ENCODE peak calls at places on chromosome 20, in five cellular contexts. One of them, this sample, is unnamed.

GRCh38 chr20:25046181-25046641 is 11.7 kb downstream of the ACSS1 start:
- DNase-seq in astrocyte: no peak
- DNase-seq in neuronal stem cell: no peak
- DNase-seq in PC-3: no peak
- DNase-seq in mesendoderm: no peak
- DNase-seq in this sample: peak

GRCh38 chr20:52434453-52434852 is 242.9 kb upstream of the ZFP64 start:
- DNase-seq in astrocyte: no peak
- DNase-seq in neuronal stem cell: no peak
- DNase-seq in PC-3: no peak
- DNase-seq in mesendoderm: no peak
- DNase-seq in this sample: no peak

GRCh38 chr20:40637176-40637575 is 51.9 kb downstream of the MAFB start:
- DNase-seq in astrocyte: no peak
- DNase-seq in neuronal stem cell: no peak
- DNase-seq in PC-3: no peak
- DNase-seq in mesendoderm: no peak
- DNase-seq in this sample: no peak

GRCh38 chr20:23404196-23404595 is 17.1 kb downstream of the NAPB start:
- DNase-seq in astrocyte: no peak
- DNase-seq in neuronal stem cell: no peak
- DNase-seq in PC-3: peak
- DNase-seq in mesendoderm: no peak
- DNase-seq in this sample: no peak

GRCh38 chr20:6806291-6806690 is 38.8 kb downstream of the BMP2 start:
- DNase-seq in astrocyte: no peak
- DNase-seq in neuronal stem cell: no peak
- DNase-seq in PC-3: no peak
- DNase-seq in mesendoderm: no peak
- DNase-seq in this sample: no peak

GRCh38 chr20:63492982-63493381 is 5.9 kb downstream of the EEF1A2 start:
- DNase-seq in astrocyte: no peak
- DNase-seq in neuronal stem cell: no peak
- DNase-seq in PC-3: no peak
- DNase-seq in mesendoderm: no peak
- DNase-seq in this sample: no peak

GRCh38 chr20:56932575-56933330 is 303.6 kb downstream of the TFAP2C start:
- DNase-seq in astrocyte: no peak
- DNase-seq in neuronal stem cell: no peak
- DNase-seq in PC-3: peak
- DNase-seq in mesendoderm: no peak
- DNase-seq in this sample: no peak

GRCh38 chr20:13243826-13244376 is 22.8 kb downstream of the ISM1 start:
- DNase-seq in astrocyte: no peak
- DNase-seq in neuronal stem cell: no peak
- DNase-seq in PC-3: peak
- DNase-seq in mesendoderm: no peak
- DNase-seq in this sample: no peak

GRCh38 chr20:29443819-29444218 is 1813.6 kb upstream of the DEFB115 start:
- DNase-seq in astrocyte: no peak
- DNase-seq in neuronal stem cell: no peak
- DNase-seq in PC-3: no peak
- DNase-seq in mesendoderm: no peak
- DNase-seq in this sample: no peak

GRCh38 chr20:23228912-23229311 is 121.7 kb upstream of the NXT1 start:
- DNase-seq in astrocyte: peak
- DNase-seq in neuronal stem cell: no peak
- DNase-seq in PC-3: no peak
- DNase-seq in mesendoderm: no peak
- DNase-seq in this sample: no peak

GRCh38 chr20:15378151-15378550 is 1040.7 kb upstream of the FLRT3 start:
- DNase-seq in astrocyte: no peak
- DNase-seq in neuronal stem cell: no peak
- DNase-seq in PC-3: peak
- DNase-seq in mesendoderm: peak
- DNase-seq in this sample: no peak

GRCh38 chr20:695165-695866 is 19.7 kb upstream of the SCRT2 start:
- DNase-seq in astrocyte: peak
- DNase-seq in neuronal stem cell: no peak
- DNase-seq in PC-3: no peak
- DNase-seq in mesendoderm: no peak
- DNase-seq in this sample: no peak

GRCh38 chr20:18908109-18908508 is 94.5 kb downstream of the SCP2D1 start:
- DNase-seq in astrocyte: no peak
- DNase-seq in neuronal stem cell: no peak
- DNase-seq in PC-3: no peak
- DNase-seq in mesendoderm: no peak
- DNase-seq in this sample: no peak

GRCh38 chr20:37406010-37406998 is 60.4 kb downstream of the SRC start:
- DNase-seq in astrocyte: no peak
- DNase-seq in neuronal stem cell: no peak
- DNase-seq in PC-3: peak
- DNase-seq in mesendoderm: no peak
- DNase-seq in this sample: peak

GRCh38 chr20:37407117-37407566 is 61.2 kb downstream of the SRC start:
- DNase-seq in astrocyte: no peak
- DNase-seq in neuronal stem cell: no peak
- DNase-seq in PC-3: peak
- DNase-seq in mesendoderm: no peak
- DNase-seq in this sample: peak

GRCh38 chr20:37407573-37408002 is 61.6 kb downstream of the SRC start:
- DNase-seq in astrocyte: no peak
- DNase-seq in neuronal stem cell: no peak
- DNase-seq in PC-3: no peak
- DNase-seq in mesendoderm: no peak
- DNase-seq in this sample: peak

GRCh38 chr20:37408930-37409210 is 62.9 kb downstream of the SRC start:
- DNase-seq in astrocyte: no peak
- DNase-seq in neuronal stem cell: no peak
- DNase-seq in PC-3: no peak
- DNase-seq in mesendoderm: no peak
- DNase-seq in this sample: no peak

GRCh38 chr20:37408202-37408929 is 62.4 kb downstream of the SRC start:
- DNase-seq in astrocyte: no peak
- DNase-seq in neuronal stem cell: no peak
- DNase-seq in PC-3: no peak
- DNase-seq in mesendoderm: no peak
- DNase-seq in this sample: peak
- H3K9ac ChIP-seq in astrocyte: no peak
- H3K9ac ChIP-seq in neuronal stem cell: peak
- H3K9ac ChIP-seq in PC-3: no peak
- H3K9ac ChIP-seq in mesendoderm: no peak
- H3K9ac ChIP-seq in this sample: no peak

GRCh38 chr20:50514035-50514337 is 3.8 kb downstream of the PTPN1 start:
- DNase-seq in astrocyte: no peak
- DNase-seq in neuronal stem cell: no peak
- DNase-seq in PC-3: no peak
- DNase-seq in mesendoderm: no peak
- DNase-seq in this sample: no peak
- H3K9ac ChIP-seq in astrocyte: peak
- H3K9ac ChIP-seq in neuronal stem cell: no peak
- H3K9ac ChIP-seq in PC-3: no peak
- H3K9ac ChIP-seq in mesendoderm: no peak
- H3K9ac ChIP-seq in this sample: no peak

GRCh38 chr20:34581341-34582189 is 23.0 kb downstream of the MAP1LC3A start:
- DNase-seq in astrocyte: peak
- DNase-seq in neuronal stem cell: no peak
- DNase-seq in PC-3: peak
- DNase-seq in mesendoderm: peak
- DNase-seq in this sample: no peak
- H3K9ac ChIP-seq in astrocyte: peak
- H3K9ac ChIP-seq in neuronal stem cell: no peak
- H3K9ac ChIP-seq in PC-3: no peak
- H3K9ac ChIP-seq in mesendoderm: no peak
- H3K9ac ChIP-seq in this sample: no peak

GRCh38 chr20:32968833-32969241 is 35.4 kb downstream of the SUN5 start:
- DNase-seq in astrocyte: no peak
- DNase-seq in neuronal stem cell: no peak
- DNase-seq in PC-3: no peak
- DNase-seq in mesendoderm: no peak
- DNase-seq in this sample: peak

GRCh38 chr20:32971703-32972161 is 32.5 kb downstream of the SUN5 start:
- DNase-seq in astrocyte: no peak
- DNase-seq in neuronal stem cell: no peak
- DNase-seq in PC-3: no peak
- DNase-seq in mesendoderm: no peak
- DNase-seq in this sample: peak

GRCh38 chr20:32970115-32970972 is 33.9 kb downstream of the SUN5 start:
- DNase-seq in astrocyte: no peak
- DNase-seq in neuronal stem cell: no peak
- DNase-seq in PC-3: no peak
- DNase-seq in mesendoderm: no peak
- DNase-seq in this sample: no peak

GRCh38 chr20:32970973-32971300 is 33.3 kb downstream of the SUN5 start:
- DNase-seq in astrocyte: no peak
- DNase-seq in neuronal stem cell: no peak
- DNase-seq in PC-3: no peak
- DNase-seq in mesendoderm: no peak
- DNase-seq in this sample: peak

DNA sequence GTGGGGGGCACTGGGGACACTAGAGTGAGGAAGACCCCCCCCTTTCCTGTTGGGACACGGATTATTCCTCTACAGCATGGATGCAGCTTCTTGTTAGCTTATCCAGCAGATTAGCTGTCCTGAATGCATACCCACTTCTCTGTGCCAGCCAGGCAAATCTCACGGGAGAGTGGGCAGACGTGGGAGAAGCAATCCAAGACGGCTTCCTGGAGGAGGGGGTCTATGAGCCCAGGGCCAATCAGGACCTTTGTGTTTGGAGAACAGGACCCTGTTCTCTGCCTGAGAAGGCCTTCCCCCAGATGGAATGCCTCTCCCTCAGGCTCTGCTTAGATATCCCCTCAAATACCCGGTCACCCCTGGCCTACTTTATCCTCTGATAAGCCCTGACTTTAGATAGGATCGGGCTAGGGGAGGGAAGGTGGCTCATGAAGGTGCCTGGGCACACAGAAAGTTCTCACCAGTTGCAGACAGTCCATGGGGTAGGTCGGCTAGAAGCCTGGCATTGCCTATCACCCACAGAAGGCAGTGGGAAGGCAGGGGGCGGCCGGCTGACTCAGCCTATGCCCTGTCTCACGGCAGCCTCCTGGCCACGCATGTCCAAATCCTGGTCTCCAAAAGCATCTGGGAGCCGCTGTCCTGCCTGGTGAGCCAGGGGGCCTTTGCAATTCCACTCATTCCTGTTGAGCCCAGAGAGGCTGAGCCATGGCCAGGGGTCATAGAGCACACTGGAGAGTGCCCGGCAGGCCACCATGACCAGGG is 34.7 kb downstream of the SUN5 start:
- DNase-seq in astrocyte: no peak
- DNase-seq in neuronal stem cell: no peak
- DNase-seq in PC-3: no peak
- DNase-seq in mesendoderm: no peak
- DNase-seq in this sample: peak
- H3K9ac ChIP-seq in astrocyte: no peak
- H3K9ac ChIP-seq in neuronal stem cell: peak
- H3K9ac ChIP-seq in PC-3: no peak
- H3K9ac ChIP-seq in mesendoderm: no peak
- H3K9ac ChIP-seq in this sample: no peak

DNA sequence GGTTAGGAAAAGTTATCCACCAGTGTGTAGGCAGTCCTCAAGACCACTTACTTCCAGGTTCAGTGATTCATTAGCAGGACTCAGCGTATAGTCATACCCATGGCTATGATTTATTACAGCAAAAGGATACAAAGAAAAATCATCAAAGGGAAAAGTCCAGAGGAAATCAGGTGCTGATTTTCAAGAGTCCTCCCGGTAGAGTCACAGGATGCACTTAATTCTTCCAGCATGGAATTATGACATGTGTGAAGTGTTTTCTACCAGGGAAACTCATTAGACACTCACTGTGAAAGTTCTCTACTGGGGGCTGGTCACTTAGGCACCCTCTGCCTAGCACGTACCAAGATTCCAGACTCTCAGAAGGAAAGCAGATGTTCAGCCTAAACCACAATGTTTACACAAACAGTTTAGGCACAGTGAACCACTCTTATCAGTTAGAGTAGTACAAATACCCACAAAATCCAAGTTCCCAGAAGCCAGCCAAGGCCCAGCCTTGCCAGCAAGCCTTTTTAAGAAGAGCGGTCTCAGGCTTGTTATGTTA is 10.2 kb downstream of the WFDC3 start:
- DNase-seq in astrocyte: peak
- DNase-seq in neuronal stem cell: no peak
- DNase-seq in PC-3: peak
- DNase-seq in mesendoderm: no peak
- DNase-seq in this sample: no peak
- H3K9ac ChIP-seq in astrocyte: peak
- H3K9ac ChIP-seq in neuronal stem cell: no peak
- H3K9ac ChIP-seq in PC-3: peak
- H3K9ac ChIP-seq in mesendoderm: no peak
- H3K9ac ChIP-seq in this sample: no peak

GRCh38 chr20:36126836-36127529 is 27.6 kb upstream of the EPB41L1 start:
- DNase-seq in astrocyte: no peak
- DNase-seq in neuronal stem cell: peak
- DNase-seq in PC-3: no peak
- DNase-seq in mesendoderm: peak
- DNase-seq in this sample: peak

GRCh38 chr20:36133821-36134220 is 20.7 kb upstream of the EPB41L1 start:
- DNase-seq in astrocyte: no peak
- DNase-seq in neuronal stem cell: no peak
- DNase-seq in PC-3: peak
- DNase-seq in mesendoderm: no peak
- DNase-seq in this sample: no peak

GRCh38 chr20:36128463-36129176 is 25.9 kb upstream of the EPB41L1 start:
- DNase-seq in astrocyte: peak
- DNase-seq in neuronal stem cell: no peak
- DNase-seq in PC-3: peak
- DNase-seq in mesendoderm: peak
- DNase-seq in this sample: no peak

GRCh38 chr20:36132802-36133211 is 21.7 kb upstream of the EPB41L1 start:
- DNase-seq in astrocyte: no peak
- DNase-seq in neuronal stem cell: no peak
- DNase-seq in PC-3: no peak
- DNase-seq in mesendoderm: no peak
- DNase-seq in this sample: no peak

GRCh38 chr20:36130316-36130865 is 24.1 kb upstream of the EPB41L1 start:
- DNase-seq in astrocyte: no peak
- DNase-seq in neuronal stem cell: no peak
- DNase-seq in PC-3: no peak
- DNase-seq in mesendoderm: no peak
- DNase-seq in this sample: no peak
- H3K9ac ChIP-seq in astrocyte: no peak
- H3K9ac ChIP-seq in neuronal stem cell: no peak
- H3K9ac ChIP-seq in PC-3: no peak
- H3K9ac ChIP-seq in mesendoderm: no peak
- H3K9ac ChIP-seq in this sample: no peak

GRCh38 chr20:38082894-38083293 is 49.3 kb downstream of the RPRD1B start:
- DNase-seq in astrocyte: no peak
- DNase-seq in neuronal stem cell: no peak
- DNase-seq in PC-3: no peak
- DNase-seq in mesendoderm: no peak
- DNase-seq in this sample: no peak

GRCh38 chr20:38083338-38084048 is 49.9 kb downstream of the RPRD1B start:
- DNase-seq in astrocyte: no peak
- DNase-seq in neuronal stem cell: no peak
- DNase-seq in PC-3: no peak
- DNase-seq in mesendoderm: no peak
- DNase-seq in this sample: no peak

GRCh38 chr20:38081575-38081974 is 48.0 kb downstream of the RPRD1B start:
- DNase-seq in astrocyte: no peak
- DNase-seq in neuronal stem cell: no peak
- DNase-seq in PC-3: no peak
- DNase-seq in mesendoderm: no peak
- DNase-seq in this sample: no peak

GRCh38 chr20:38085031-38085430 is 51.5 kb downstream of the RPRD1B start:
- DNase-seq in astrocyte: no peak
- DNase-seq in neuronal stem cell: no peak
- DNase-seq in PC-3: no peak
- DNase-seq in mesendoderm: no peak
- DNase-seq in this sample: no peak

GRCh38 chr20:38084425-38084951 is 50.9 kb downstream of the RPRD1B start:
- DNase-seq in astrocyte: peak
- DNase-seq in neuronal stem cell: no peak
- DNase-seq in PC-3: no peak
- DNase-seq in mesendoderm: no peak
- DNase-seq in this sample: no peak
- H3K9ac ChIP-seq in astrocyte: peak
- H3K9ac ChIP-seq in neuronal stem cell: no peak
- H3K9ac ChIP-seq in PC-3: no peak
- H3K9ac ChIP-seq in mesendoderm: no peak
- H3K9ac ChIP-seq in this sample: no peak